ENCODE peak calls at places on chromosomes 13 and 19, in six cellular contexts. One of them, this sample, is unnamed.
A peak's percentile ranks its signal among the peaks of the same experiment; 100 is the strongest.

GRCh38 chr13:49630580-49630979 is 2.3 kb downstream of the ARL11 start:
- DNase-seq in foreskin fibroblast: no peak
- DNase-seq in WTC11: no peak
- DNase-seq in uterus: no peak
- DNase-seq in choroid plexus epithelial cell: no peak
- DNase-seq in upper lobe of left lung: peak; percentile 33
- DNase-seq in this sample: no peak

GRCh38 chr19:51139299-51140018 is 2.6 kb upstream of the SIGLEC7 start:
- DNase-seq in choroid plexus epithelial cell: no peak
- DNase-seq in foreskin fibroblast: no peak
- DNase-seq in uterus: no peak
- DNase-seq in WTC11: no peak
- DNase-seq in upper lobe of left lung: no peak
- DNase-seq in this sample: no peak

GRCh38 chr19:12284226-12284625 is 10.5 kb downstream of the ZNF44 start:
- DNase-seq in choroid plexus epithelial cell: no peak
- DNase-seq in foreskin fibroblast: no peak
- DNase-seq in uterus: no peak
- DNase-seq in upper lobe of left lung: peak; percentile 58
- DNase-seq in WTC11: no peak
- DNase-seq in this sample: no peak

GRCh38 chr19:10431254-10431942 is 11.1 kb downstream of the PDE4A start:
- DNase-seq in choroid plexus epithelial cell: no peak
- DNase-seq in foreskin fibroblast: no peak
- DNase-seq in WTC11: peak; percentile 34
- DNase-seq in upper lobe of left lung: no peak
- DNase-seq in uterus: peak; percentile 31
- DNase-seq in this sample: peak; percentile 62

GRCh38 chr13:97727991-97728390 is 225.5 kb upstream of the IPO5 start:
- DNase-seq in uterus: no peak
- DNase-seq in upper lobe of left lung: no peak
- DNase-seq in foreskin fibroblast: no peak
- DNase-seq in WTC11: no peak
- DNase-seq in choroid plexus epithelial cell: no peak
- DNase-seq in this sample: no peak

GRCh38 chr13:66657165-66657895 is 572.8 kb downstream of the PCDH9 start:
- DNase-seq in upper lobe of left lung: no peak
- DNase-seq in WTC11: no peak
- DNase-seq in uterus: peak; percentile 24
- DNase-seq in foreskin fibroblast: peak; percentile 97
- DNase-seq in choroid plexus epithelial cell: peak; percentile 95
- DNase-seq in this sample: no peak

GRCh38 chr19:46471116-46471733 is at the start of gene PNMA8A:
- DNase-seq in WTC11: peak; percentile 95
- DNase-seq in upper lobe of left lung: peak; percentile 92
- DNase-seq in uterus: peak; percentile 91
- DNase-seq in choroid plexus epithelial cell: peak; percentile 77
- DNase-seq in foreskin fibroblast: peak; percentile 62
- DNase-seq in this sample: no peak

GRCh38 chr13:113941571-113942191 is 32.2 kb downstream of the C13orf46 start:
- DNase-seq in foreskin fibroblast: peak; percentile 36
- DNase-seq in uterus: no peak
- DNase-seq in upper lobe of left lung: no peak
- DNase-seq in choroid plexus epithelial cell: peak; percentile 54
- DNase-seq in WTC11: no peak
- DNase-seq in this sample: no peak

GRCh38 chr19:49884109-49884508 is 6.6 kb downstream of the TBC1D17 start:
- DNase-seq in WTC11: no peak
- DNase-seq in uterus: peak; percentile 13
- DNase-seq in upper lobe of left lung: peak; percentile 54
- DNase-seq in foreskin fibroblast: no peak
- DNase-seq in choroid plexus epithelial cell: no peak
- DNase-seq in this sample: no peak

GRCh38 chr19:48813123-48813911 is 2.5 kb upstream of the BCAT2 start:
- DNase-seq in choroid plexus epithelial cell: no peak
- DNase-seq in foreskin fibroblast: no peak
- DNase-seq in uterus: no peak
- DNase-seq in WTC11: peak; percentile 57
- DNase-seq in upper lobe of left lung: peak; percentile 74
- DNase-seq in this sample: peak; percentile 25
- TF ChIP-seq CTCF in choroid plexus epithelial cell: peak; percentile 42
- TF ChIP-seq CTCF in foreskin fibroblast: peak; percentile 8
- TF ChIP-seq CTCF in uterus: no peak
- TF ChIP-seq CTCF in WTC11: no peak
- TF ChIP-seq CTCF in upper lobe of left lung: no peak
- TF ChIP-seq CTCF in this sample: no peak

GRCh38 chr13:43786766-43787517 is at the start of gene ENOX1:
- DNase-seq in upper lobe of left lung: peak; percentile 90
- DNase-seq in WTC11: peak; percentile 63
- DNase-seq in uterus: peak; percentile 68
- DNase-seq in foreskin fibroblast: peak; percentile 72
- DNase-seq in choroid plexus epithelial cell: peak; percentile 75
- DNase-seq in this sample: peak; percentile 57
- TF ChIP-seq CTCF in upper lobe of left lung: no peak
- TF ChIP-seq CTCF in WTC11: no peak
- TF ChIP-seq CTCF in uterus: no peak
- TF ChIP-seq CTCF in foreskin fibroblast: peak; percentile 14
- TF ChIP-seq CTCF in choroid plexus epithelial cell: no peak
- TF ChIP-seq CTCF in this sample: peak; percentile 24

DNA sequence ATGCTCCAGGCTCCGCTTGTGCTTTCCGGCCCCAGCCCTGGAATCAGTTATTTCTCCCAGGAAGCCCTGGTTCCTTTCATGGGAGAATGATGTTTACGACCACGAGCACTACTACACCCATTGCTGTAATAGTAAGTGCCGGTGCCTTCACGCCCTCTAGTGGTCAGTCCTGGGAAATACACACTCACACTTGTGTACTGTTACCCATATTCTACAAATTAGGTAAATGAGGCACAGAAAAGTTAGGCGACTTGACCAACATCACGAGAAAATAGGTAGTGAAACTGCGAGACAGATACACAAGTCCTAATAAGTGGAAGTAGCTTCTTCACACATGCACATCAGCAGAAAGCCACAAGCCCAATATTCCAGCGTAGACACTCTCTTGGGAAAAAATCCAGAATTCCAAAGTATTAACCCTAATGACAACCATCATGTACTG is 21.7 kb downstream of the CEACAM21 start:
- DNase-seq in uterus: peak; percentile 29
- DNase-seq in choroid plexus epithelial cell: peak; percentile 80
- DNase-seq in upper lobe of left lung: no peak
- DNase-seq in foreskin fibroblast: peak; percentile 49
- DNase-seq in WTC11: peak; percentile 80
- DNase-seq in this sample: peak; percentile 82
- TF ChIP-seq CTCF in uterus: peak; percentile 75
- TF ChIP-seq CTCF in choroid plexus epithelial cell: peak; percentile 94
- TF ChIP-seq CTCF in upper lobe of left lung: peak; percentile 77
- TF ChIP-seq CTCF in foreskin fibroblast: peak; percentile 96
- TF ChIP-seq CTCF in WTC11: peak; percentile 96
- TF ChIP-seq CTCF in this sample: peak; percentile 94

GRCh38 chr13:57557979-57558529 is 73.5 kb upstream of the PCDH17 start:
- DNase-seq in uterus: no peak
- DNase-seq in choroid plexus epithelial cell: peak; percentile 1
- DNase-seq in WTC11: no peak
- DNase-seq in upper lobe of left lung: no peak
- DNase-seq in foreskin fibroblast: no peak
- DNase-seq in this sample: no peak
- TF ChIP-seq CTCF in uterus: no peak
- TF ChIP-seq CTCF in choroid plexus epithelial cell: no peak
- TF ChIP-seq CTCF in WTC11: peak; percentile 53
- TF ChIP-seq CTCF in upper lobe of left lung: no peak
- TF ChIP-seq CTCF in foreskin fibroblast: no peak
- TF ChIP-seq CTCF in this sample: no peak

GRCh38 chr19:7669641-7670040 is 792 bp downstream of the RETN start:
- DNase-seq in WTC11: no peak
- DNase-seq in upper lobe of left lung: no peak
- DNase-seq in uterus: no peak
- DNase-seq in choroid plexus epithelial cell: no peak
- DNase-seq in foreskin fibroblast: no peak
- DNase-seq in this sample: no peak

GRCh38 chr19:7670790-7671189 is 1.9 kb downstream of the RETN start:
- DNase-seq in uterus: no peak
- DNase-seq in choroid plexus epithelial cell: no peak
- DNase-seq in WTC11: no peak
- DNase-seq in foreskin fibroblast: no peak
- DNase-seq in upper lobe of left lung: no peak
- DNase-seq in this sample: no peak

GRCh38 chr19:7673995-7674667 is 2.8 kb upstream of the MCEMP1 start:
- DNase-seq in choroid plexus epithelial cell: peak; percentile 69
- DNase-seq in upper lobe of left lung: peak; percentile 68
- DNase-seq in foreskin fibroblast: peak; percentile 77
- DNase-seq in WTC11: peak; percentile 76
- DNase-seq in uterus: peak; percentile 21
- DNase-seq in this sample: no peak

GRCh38 chr19:7670150-7670784 is 1.4 kb downstream of the RETN start:
- DNase-seq in uterus: no peak
- DNase-seq in foreskin fibroblast: no peak
- DNase-seq in upper lobe of left lung: peak; percentile 90
- DNase-seq in choroid plexus epithelial cell: no peak
- DNase-seq in WTC11: peak; percentile 49
- DNase-seq in this sample: no peak

GRCh38 chr19:7672522-7672921 is 3.7 kb downstream of the RETN start:
- DNase-seq in foreskin fibroblast: no peak
- DNase-seq in uterus: no peak
- DNase-seq in choroid plexus epithelial cell: no peak
- DNase-seq in upper lobe of left lung: peak; percentile 23
- DNase-seq in WTC11: no peak
- DNase-seq in this sample: no peak
- TF ChIP-seq CTCF in foreskin fibroblast: no peak
- TF ChIP-seq CTCF in uterus: no peak
- TF ChIP-seq CTCF in choroid plexus epithelial cell: no peak
- TF ChIP-seq CTCF in upper lobe of left lung: no peak
- TF ChIP-seq CTCF in WTC11: no peak
- TF ChIP-seq CTCF in this sample: no peak

GRCh38 chr13:87280139-87280538 is 391.0 kb upstream of the SLITRK5 start:
- DNase-seq in upper lobe of left lung: no peak
- DNase-seq in WTC11: no peak
- DNase-seq in foreskin fibroblast: no peak
- DNase-seq in choroid plexus epithelial cell: peak; percentile 25
- DNase-seq in uterus: no peak
- DNase-seq in this sample: no peak
- TF ChIP-seq CTCF in upper lobe of left lung: no peak
- TF ChIP-seq CTCF in WTC11: no peak
- TF ChIP-seq CTCF in foreskin fibroblast: no peak
- TF ChIP-seq CTCF in choroid plexus epithelial cell: no peak
- TF ChIP-seq CTCF in uterus: no peak
- TF ChIP-seq CTCF in this sample: no peak

This sample was measured in GM10248.